ENCODE peak calls at places on chromosomes 11 and 22, in seven cellular contexts. O is tibial nerve, J is astrocyte, N is body of pancreas, R is left lung, U is fibroblast of mammary gland, B is lower leg skin. Y is an unnamed sample.

GRCh38 chr11:122902951-122903350 is 20.4 kb downstream of the JHY start:
- DNase-seq in O (no peak), J (peak; percentile 80), N (no peak), R (no peak), U (peak; percentile 3), B (no peak), Y (no peak)

GRCh38 chr11:8220261-8221024 is 43.2 kb downstream of the LMO1 start:
- DNase-seq in O (no peak), J (no peak), N (no peak), R (no peak), U (no peak), B (no peak), Y (no peak)

GRCh38 chr11:65619281-65619928 is 3.8 kb downstream of the PCNX3 start:
- DNase-seq in O (no peak), J (no peak), N (no peak), R (peak; percentile 79), U (no peak), B (no peak), Y (no peak)

GRCh38 chr11:7501251-7501650 is 12.5 kb upstream of the PPFIBP2 start:
- DNase-seq in O (no peak), J (no peak), N (no peak), R (no peak), U (no peak), B (no peak), Y (no peak)

GRCh38 chr11:17760102-17761029 is 25.8 kb downstream of the KCNC1 start:
- DNase-seq in O (no peak), J (peak; percentile 12), N (peak; percentile 47), R (peak; percentile 46), U (peak; percentile 50), B (no peak), Y (peak; percentile 22)

GRCh38 chr11:79493555-79494171 is 52.8 kb upstream of the TENM4 start:
- DNase-seq in O (peak; percentile 43), J (peak; percentile 31), N (peak; percentile 67), R (peak; percentile 83), U (peak; percentile 64), B (peak; percentile 92), Y (peak; percentile 57)

GRCh38 chr11:22192289-22192641 is 620 bp upstream of the ANO5 start:
- DNase-seq in O (no peak), J (no peak), N (peak; percentile 40), R (no peak), U (no peak), B (no peak), Y (no peak)

GRCh38 chr11:45881708-45882368 is 3.6 kb upstream of the MAPK8IP1 start:
- DNase-seq in O (no peak), J (no peak), N (no peak), R (no peak), U (no peak), B (no peak), Y (no peak)

GRCh38 chr11:117026593-117027330 is 71.5 kb downstream of the SIK3 start:
- DNase-seq in O (no peak), J (peak; percentile 89), N (no peak), R (no peak), U (peak; percentile 94), B (no peak), Y (peak; percentile 67)

GRCh38 chr11:64267207-64267945 is 16.0 kb downstream of the PLCB3 start:
- DNase-seq in O (no peak), J (no peak), N (no peak), R (peak; percentile 85), U (peak; percentile 28), B (no peak), Y (no peak)

GRCh38 chr11:122813176-122813917 is 25.0 kb upstream of the CRTAM start:
- DNase-seq in O (no peak), J (no peak), N (no peak), R (no peak), U (no peak), B (no peak), Y (no peak)

GRCh38 chr11:69948256-69949141 is 129.3 kb upstream of the FGF3 start:
- DNase-seq in O (no peak), J (peak; percentile 53), N (no peak), R (peak; percentile 66), U (no peak), B (no peak), Y (no peak)

GRCh38 chr11:12537778-12538401 is 136.3 kb upstream of the TEAD1 start:
- DNase-seq in O (peak; percentile 28), J (no peak), N (no peak), R (no peak), U (peak; percentile 76), B (peak; percentile 49), Y (no peak)

GRCh38 chr11:128507936-128508335 is 79.4 kb downstream of the ETS1 start:
- DNase-seq in O (no peak), J (no peak), N (no peak), R (no peak), U (peak; percentile 25), B (no peak), Y (no peak)

GRCh38 chr11:67644472-67645418 is 5.2 kb upstream of the TBX10 start:
- DNase-seq in O (no peak), J (no peak), N (peak; percentile 41), R (no peak), U (no peak), B (peak; percentile 81), Y (no peak)

DNA sequence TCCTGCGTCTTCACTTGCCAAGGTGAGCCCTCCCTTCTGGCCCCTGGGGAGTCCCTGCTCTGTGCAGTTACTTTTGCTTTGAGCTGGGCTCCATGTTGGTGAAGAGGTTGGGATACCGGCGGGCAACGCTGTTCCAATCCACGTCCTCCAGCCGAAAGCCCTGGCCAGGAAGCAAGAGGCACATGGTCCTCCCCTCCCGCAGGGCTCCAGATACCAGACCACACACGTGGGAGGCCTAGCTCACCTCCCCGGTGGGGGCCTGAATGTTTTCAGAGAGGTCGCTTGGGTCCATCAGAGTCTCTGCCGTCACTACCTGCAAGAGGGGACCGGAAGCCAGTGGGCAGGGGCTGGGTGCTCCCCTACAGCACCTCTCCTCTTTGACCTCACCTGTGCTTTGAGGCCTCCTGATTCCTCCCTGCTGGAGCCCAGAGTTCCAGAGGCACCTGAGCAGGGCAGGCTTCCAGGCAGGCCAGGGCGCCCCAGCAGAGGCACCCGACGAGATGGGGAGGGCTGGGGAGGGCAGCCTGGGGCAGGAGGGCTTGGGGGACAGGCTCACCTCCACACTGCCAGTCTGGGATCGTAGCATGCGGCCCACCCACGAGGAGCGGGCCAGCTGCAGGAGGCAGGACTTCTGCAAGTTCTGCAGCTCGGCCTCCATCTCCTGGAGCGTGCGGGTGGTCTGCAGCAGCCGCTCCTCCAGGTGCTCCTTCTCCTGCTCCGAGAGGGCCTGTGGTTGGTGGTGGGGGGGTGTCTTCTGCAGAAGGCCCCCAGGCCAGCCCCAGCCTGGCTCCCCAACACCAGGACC is 3.0 kb downstream of the LMNTD2 start:
- DNase-seq in O (no peak), J (no peak), N (no peak), R (no peak), U (no peak), B (no peak), Y (no peak)
- H3K4me3 ChIP-seq in O (no peak overlapping the region), J (no peak overlapping the region), N (no peak overlapping the region), R (no peak overlapping the region), U (no peak overlapping the region), B (no peak overlapping the region), Y (no peak overlapping the region)

DNA sequence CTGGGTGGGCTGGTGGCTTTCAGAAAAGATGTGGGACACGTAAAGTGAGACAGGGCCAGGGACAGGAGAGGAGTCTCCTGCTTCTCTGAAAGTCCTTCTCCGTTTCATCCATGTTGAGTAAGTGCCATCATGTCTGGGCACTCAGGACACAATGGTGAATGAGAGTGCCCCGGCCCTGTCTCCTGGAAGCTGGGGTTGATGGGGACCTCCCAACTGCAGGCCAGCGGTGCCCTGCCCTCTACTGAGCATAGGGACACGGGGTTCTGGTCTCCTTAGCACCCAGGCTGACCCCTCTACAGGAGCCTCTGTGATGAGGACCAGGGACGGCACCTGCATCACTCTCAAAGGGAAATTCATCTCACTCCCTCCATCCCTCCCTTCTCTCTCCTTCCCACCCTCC is 772.3 kb downstream of the BRD1 start:
- DNase-seq in O (no peak), J (no peak), N (no peak), R (no peak), U (no peak), B (no peak), Y (no peak)
- TF ChIP-seq CTCF in O (no peak), J (no peak), N (no peak), R (no peak), U (no peak), B (no peak), Y (no peak)

GRCh38 chr22:45903355-45904149 is 73.4 kb downstream of the WNT7B start:
- DNase-seq in O (no peak), J (peak; percentile 75), N (peak; percentile 39), R (no peak), U (peak; percentile 48), B (no peak), Y (peak; percentile 58)
- H3K4me3 ChIP-seq in O (no peak overlapping the region), J (no peak overlapping the region), N (no peak overlapping the region), R (no peak overlapping the region), U (no peak overlapping the region), B (no peak overlapping the region), Y (no peak overlapping the region)

GRCh38 chr11:106286881-106287504 is 209.5 kb downstream of the AASDHPPT start:
- DNase-seq in O (no peak), J (no peak), N (no peak), R (no peak), U (no peak), B (no peak), Y (no peak)

GRCh38 chr11:106288057-106288456 is 210.6 kb downstream of the AASDHPPT start:
- DNase-seq in O (no peak), J (no peak), N (no peak), R (no peak), U (no peak), B (no peak), Y (no peak)

GRCh38 chr11:106288988-106289387 is 211.5 kb downstream of the AASDHPPT start:
- DNase-seq in O (no peak), J (no peak), N (no peak), R (no peak), U (no peak), B (no peak), Y (no peak)
- TF ChIP-seq CTCF in O (no peak), J (no peak), N (no peak), R (no peak), U (no peak), B (no peak), Y (peak; percentile 8)

GRCh38 chr11:61829806-61830205 is 1.7 kb downstream of the FADS2 start:
- DNase-seq in O (no peak), J (no peak), N (no peak), R (no peak), U (no peak), B (no peak), Y (no peak)
- H3K4me3 ChIP-seq in O (peak overlapping the region; percentile 53), J (peak overlapping the region; percentile 83), N (no peak overlapping the region), R (peak overlapping the region; percentile 45), U (peak overlapping the region; percentile 96), B (no peak overlapping the region), Y (peak overlapping the region; percentile 84)

DNA sequence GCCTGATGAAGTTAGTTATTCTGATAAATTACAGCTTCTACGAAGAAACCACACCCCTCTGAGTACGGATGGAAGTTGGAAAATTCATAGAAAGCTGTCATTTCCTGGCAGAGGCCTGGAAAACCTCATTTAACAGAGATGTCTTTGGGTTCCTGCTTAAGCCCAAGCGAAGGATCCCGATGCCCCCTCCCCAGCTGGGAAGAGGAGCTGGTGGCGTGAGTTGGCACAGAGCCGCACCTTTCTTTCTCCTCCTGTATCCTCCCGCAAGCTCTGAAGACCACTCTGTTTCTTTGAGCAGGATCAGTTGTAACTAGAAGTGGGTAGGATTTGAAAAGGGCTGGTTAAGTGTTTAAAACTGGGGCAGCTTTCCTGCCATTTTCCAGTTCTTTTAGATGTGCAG is 62.7 kb downstream of the PARVB start:
- DNase-seq in O (no peak), J (no peak), N (no peak), R (no peak), U (no peak), B (no peak), Y (no peak)
- TF ChIP-seq CTCF in O (no peak), J (no peak), N (no peak), R (no peak), U (no peak), B (no peak), Y (no peak)

Y was measured in AG10803.